ENCODE peak calls at places on chromosome 10, in ten cellular contexts. N is tibial nerve; I is Peyer's patch; O is A549; V is cardiac fibroblast; P is fibroblast of the aortic adventitia; D is H7; K is foreskin fibroblast; A is naive thymus-derived CD4-positive, alpha-beta T cell; J is CD8-positive, alpha-beta memory T cell. X is an unnamed sample.

GRCh38 chr10:11403116-11403515 is 208.3 kb downstream of the USP6NL start:
- DNase-seq in A (peak), K (no peak), O (no peak), P (no peak), D (no peak), V (no peak), J (peak), I (peak), N (no peak), X (no peak)

GRCh38 chr10:78977761-78978305 is 90.9 kb upstream of the ZMIZ1 start:
- DNase-seq in N (peak), A (no peak), O (peak), V (peak), D (no peak), P (peak), I (peak), K (peak), J (no peak), X (no peak)

GRCh38 chr10:114060456-114060855 is 16.8 kb downstream of the ADRB1 start:
- DNase-seq in I (no peak), O (no peak), P (no peak), K (no peak), D (no peak), J (no peak), N (no peak), A (no peak), V (no peak), X (no peak)

GRCh38 chr10:89478739-89479116 is 56.7 kb downstream of the SLC16A12 start:
- DNase-seq in J (no peak), K (peak), V (peak), I (no peak), N (no peak), D (no peak), P (peak), O (no peak), A (no peak), X (peak)

GRCh38 chr10:78021201-78021600 is 8.1 kb downstream of the POLR3A start:
- DNase-seq in N (no peak), J (no peak), I (no peak), K (no peak), V (no peak), D (no peak), P (no peak), A (no peak), O (no peak), X (no peak)

GRCh38 chr10:73953665-73954064 is 42.7 kb downstream of the PLAU start:
- DNase-seq in V (peak), O (no peak), A (no peak), P (peak), I (no peak), J (no peak), K (no peak), D (no peak), N (no peak), X (no peak)

GRCh38 chr10:6141296-6142151 is 52.7 kb downstream of the RBM17 start:
- DNase-seq in K (peak), A (no peak), O (no peak), I (peak), V (peak), P (peak), J (no peak), N (no peak), D (peak), X (peak)

GRCh38 chr10:37488792-37489657 is 363.6 kb downstream of the ANKRD30A start:
- DNase-seq in K (no peak), J (no peak), P (peak), V (peak), A (no peak), D (no peak), O (peak), I (no peak), N (no peak), X (peak)

GRCh38 chr10:87960230-87960629 is 96.8 kb downstream of the PTEN start:
- DNase-seq in K (no peak), D (no peak), P (no peak), V (peak), N (no peak), A (no peak), I (no peak), J (no peak), O (peak), X (peak)

GRCh38 chr10:63217120-63217605 is 84.0 kb downstream of the NRBF2 start:
- DNase-seq in P (peak), D (no peak), I (no peak), A (peak), N (no peak), O (peak), J (peak), V (peak), K (peak), X (no peak)

GRCh38 chr10:653991-654646 is 35.3 kb downstream of the DIP2C start:
- DNase-seq in J (no peak), N (no peak), O (no peak), V (no peak), I (no peak), D (no peak), P (no peak), A (no peak), K (no peak), X (no peak)
- H3K4me3 ChIP-seq in J (no peak), N (no peak), O (no peak), V (no peak), I (no peak), D (no peak), P (no peak), A (no peak), K (no peak), X (no peak)

GRCh38 chr10:34538291-34538829 is 276.7 kb downstream of the PARD3 start:
- DNase-seq in N (no peak), K (no peak), P (no peak), D (peak), V (peak), A (no peak), I (no peak), J (no peak), O (peak), X (peak)
- H3K4me3 ChIP-seq in N (no peak), K (peak), P (no peak), D (no peak), V (no peak), A (no peak), I (no peak), J (no peak), O (peak), X (peak)

GRCh38 chr10:125123363-125124113 is 36.8 kb downstream of the CTBP2 start:
- DNase-seq in J (no peak), O (peak), V (peak), A (no peak), N (peak), P (peak), K (peak), I (no peak), D (peak), X (peak)
- H3K4me3 ChIP-seq in J (no peak), O (peak), V (no peak), A (no peak), N (peak), P (peak), K (peak), I (no peak), D (no peak), X (no peak)

GRCh38 chr10:133316266-133316665 is 7.6 kb downstream of the ZNF511 start:
- DNase-seq in D (no peak), V (no peak), J (no peak), A (no peak), N (no peak), P (no peak), K (no peak), O (peak), I (no peak), X (no peak)

GRCh38 chr10:133314911-133315310 is 6.2 kb downstream of the ZNF511 start:
- DNase-seq in A (no peak), V (no peak), I (no peak), N (no peak), O (no peak), K (no peak), P (no peak), J (no peak), D (no peak), X (no peak)

GRCh38 chr10:133315847-133316246 is 7.1 kb downstream of the ZNF511 start:
- DNase-seq in N (no peak), J (no peak), V (peak), P (peak), D (no peak), I (no peak), O (peak), K (no peak), A (no peak), X (no peak)

GRCh38 chr10:133316732-133317131 is 8.0 kb downstream of the ZNF511 start:
- DNase-seq in D (no peak), I (no peak), V (no peak), J (no peak), K (no peak), O (peak), N (no peak), A (no peak), P (no peak), X (no peak)

DNA sequence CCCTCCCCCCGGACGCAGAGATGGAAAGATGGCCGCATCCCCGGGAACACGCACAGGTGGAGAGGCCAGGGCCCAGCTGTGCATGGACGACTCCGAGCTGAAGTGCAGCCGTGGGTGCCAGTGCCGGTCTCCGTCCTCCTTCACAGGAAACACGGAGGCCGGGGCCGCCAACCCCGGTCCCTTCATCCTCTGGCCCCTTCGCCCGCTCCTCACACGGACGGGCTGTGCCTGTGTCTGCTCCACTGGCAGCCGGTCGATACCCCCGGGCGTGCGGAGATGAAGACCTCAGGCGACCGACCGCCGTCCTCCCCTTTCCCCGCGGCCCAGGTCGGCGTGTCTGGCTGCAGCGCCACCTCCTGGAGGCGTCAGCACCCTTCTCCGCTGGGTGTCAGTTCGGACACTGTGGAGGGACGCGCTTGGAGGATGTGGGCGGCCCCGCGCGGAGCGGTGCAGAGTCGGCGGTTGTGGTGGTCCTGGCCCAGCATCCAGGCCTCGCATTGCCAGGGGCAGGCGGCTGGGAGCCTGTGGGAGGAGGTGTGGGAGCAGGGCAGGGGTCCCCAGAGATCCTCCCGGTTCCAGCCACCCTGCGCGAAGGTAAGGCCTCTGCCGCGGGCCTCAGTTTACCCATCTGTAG is 9.9 kb downstream of the ZNF511 start:
- DNase-seq in J (peak), V (peak), A (peak), D (peak), N (no peak), K (peak), P (peak), O (peak), I (peak), X (peak)
- H3K4me3 ChIP-seq in J (peak), V (peak), A (peak), D (peak), N (no peak), K (peak), P (peak), O (peak), I (peak), X (peak)

GRCh38 chr10:59993931-59994330 is 87.6 kb upstream of the CCDC6 start:
- DNase-seq in O (peak), D (no peak), V (peak), I (no peak), A (no peak), N (no peak), K (peak), P (no peak), J (no peak), X (no peak)

GRCh38 chr10:59991117-59991516 is 84.8 kb upstream of the CCDC6 start:
- DNase-seq in A (no peak), D (no peak), I (no peak), K (no peak), O (no peak), N (no peak), V (no peak), J (no peak), P (no peak), X (no peak)

GRCh38 chr10:59995862-59996261 is 89.5 kb upstream of the CCDC6 start:
- DNase-seq in A (no peak), J (no peak), V (no peak), D (no peak), I (no peak), O (no peak), N (no peak), K (no peak), P (no peak), X (no peak)

GRCh38 chr10:59991661-59992060 is 85.3 kb upstream of the CCDC6 start:
- DNase-seq in P (peak), I (no peak), A (no peak), D (peak), J (no peak), K (peak), V (peak), N (no peak), O (peak), X (no peak)
- H3K4me3 ChIP-seq in P (no peak), I (no peak), A (no peak), D (no peak), J (no peak), K (no peak), V (no peak), N (no peak), O (no peak), X (no peak)

GRCh38 chr10:132411561-132412253 is 14.7 kb downstream of the PWWP2B start:
- DNase-seq in I (no peak), O (no peak), N (no peak), V (peak), A (no peak), P (no peak), J (no peak), D (peak), K (no peak), X (no peak)
- H3K4me3 ChIP-seq in I (no peak), O (no peak), N (no peak), V (no peak), A (no peak), P (no peak), J (no peak), D (no peak), K (no peak), X (no peak)

GRCh38 chr10:21122907-21123306 is 225.8 kb upstream of the NEBL start:
- DNase-seq in J (no peak), I (no peak), V (no peak), A (no peak), K (no peak), O (no peak), N (no peak), P (no peak), D (no peak), X (no peak)
- H3K4me3 ChIP-seq in J (no peak), I (no peak), V (no peak), A (no peak), K (no peak), O (no peak), N (no peak), P (no peak), D (no peak), X (no peak)

DNA sequence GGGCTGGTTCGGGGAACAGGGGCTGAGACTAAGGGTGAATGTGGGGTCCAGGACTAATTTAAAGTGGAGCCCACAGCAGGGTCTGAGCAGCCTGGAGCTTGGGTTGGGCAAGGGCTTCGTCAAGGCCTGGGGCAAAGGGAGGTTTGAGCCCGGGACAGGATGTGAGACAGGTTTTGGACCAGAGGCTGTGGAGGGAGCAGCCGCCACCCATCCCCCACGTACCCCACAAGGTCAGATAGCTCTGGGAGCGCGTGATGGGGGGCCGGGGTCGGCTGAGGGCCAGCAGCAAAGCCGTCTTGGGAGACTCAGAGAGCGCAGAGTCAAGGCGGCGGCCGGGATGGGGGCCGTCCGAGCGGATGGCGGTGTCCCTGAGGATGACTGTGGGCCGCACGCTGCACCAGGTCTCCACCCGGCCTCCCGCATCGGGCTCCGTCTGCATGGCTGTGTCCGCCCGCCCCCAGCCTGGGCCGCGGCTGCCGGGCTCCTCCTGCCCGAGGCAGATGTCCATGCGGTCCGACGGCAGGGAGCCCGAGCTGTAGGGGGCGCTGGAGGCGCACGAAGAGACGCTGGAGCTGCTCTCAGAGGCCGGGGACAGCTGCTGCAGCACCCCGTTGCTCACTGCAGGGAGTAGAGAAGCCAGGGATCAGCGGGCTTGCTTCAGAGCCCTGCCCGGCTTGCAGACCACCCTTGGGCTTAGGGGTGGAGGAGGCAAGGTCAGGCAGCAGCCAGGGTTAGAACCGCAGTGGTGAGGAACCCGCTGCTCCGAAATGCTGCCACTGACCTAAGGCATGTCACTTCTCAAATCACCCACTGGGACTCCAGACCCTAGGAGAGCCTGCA is 12.1 kb downstream of the PDZD7 start:
- DNase-seq in K (peak), D (peak), V (peak), O (peak), N (peak), P (peak), I (peak), A (peak), J (peak), X (peak)
- H3K4me3 ChIP-seq in K (no peak), D (peak), V (no peak), O (no peak), N (no peak), P (no peak), I (no peak), A (no peak), J (no peak), X (no peak)

GRCh38 chr10:102240467-102241036 is 760 bp downstream of the PITX3 start:
- DNase-seq in A (no peak), P (no peak), J (no peak), I (no peak), D (peak), N (no peak), K (peak), V (no peak), O (no peak), X (no peak)
- H3K4me3 ChIP-seq in A (no peak), P (peak), J (no peak), I (peak), D (peak), N (peak), K (peak), V (peak), O (no peak), X (no peak)

GRCh38 chr10:124941823-124942222 is at the start of gene ZRANB1:
- DNase-seq in I (no peak), D (no peak), A (no peak), V (no peak), J (no peak), N (no peak), K (no peak), O (no peak), P (no peak), X (no peak)
- H3K4me3 ChIP-seq in I (no peak), D (no peak), A (no peak), V (no peak), J (no peak), N (no peak), K (no peak), O (no peak), P (no peak), X (no peak)

X was measured in SJSA1.